ENCODE peak calls at places on chromosome 16, in five cellular contexts. M, R, B, Q and D are unnamed samples.

GRCh38 chr16:21611546-21612384 is 12.4 kb downstream of the METTL9 start:
- DNase-seq in R (no peak), B (no peak), Q (peak), M (no peak), D (peak)

GRCh38 chr16:26667271-26667703 is 399.4 kb upstream of the C16orf82 start:
- DNase-seq in M (no peak), Q (no peak), R (no peak), B (no peak), D (no peak)

GRCh38 chr16:68375801-68376536 is 65.2 kb downstream of the PRMT7 start:
- DNase-seq in B (no peak), Q (no peak), M (no peak), R (no peak), D (no peak)

GRCh38 chr16:20300312-20301097 is 26.8 kb downstream of the GP2 start:
- DNase-seq in B (no peak), M (peak), Q (peak), R (no peak), D (peak)

GRCh38 chr16:35431829-35432663 is 1972.6 kb downstream of the TP53TG3F start:
- DNase-seq in B (no peak), R (no peak), Q (peak), M (no peak), D (peak)

GRCh38 chr16:24784121-24784520 is 54.7 kb downstream of the TNRC6A start:
- DNase-seq in Q (no peak), B (no peak), M (no peak), R (no peak), D (no peak)

GRCh38 chr16:52570495-52571091 is 23.6 kb upstream of the TOX3 start:
- DNase-seq in R (no peak), B (no peak), M (no peak), Q (no peak), D (no peak)

GRCh38 chr16:58970775-58971174 is 236.7 kb upstream of the GOT2 start:
- DNase-seq in B (no peak), M (no peak), Q (no peak), R (no peak), D (no peak)

GRCh38 chr16:68426355-68426652 is 22.0 kb downstream of the SMPD3 start:
- DNase-seq in Q (no peak), R (no peak), B (no peak), M (no peak), D (no peak)

GRCh38 chr16:51048544-51048943 is 102.5 kb downstream of the SALL1 start:
- DNase-seq in M (no peak), Q (no peak), R (no peak), B (no peak), D (no peak)